ENCODE peak calls at places on chromosomes 4 and X, in nine cellular contexts. B is choroid plexus epithelial cell, P is type B pancreatic cell, K is NCI-H1105, H is WERI-Rb-1, J is GM20000, V is D341Med, X is posterior cingulate gyrus, W is GM12864. Z is an unnamed sample.

GRCh38 chrX:24334473-24334872 is 20.6 kb upstream of the SUPT20HL2 start:
- DNase-seq in W (no peak), X (no peak), K (no peak), J (no peak), P (no peak), V (no peak), B (no peak), H (no peak), Z (no peak)

GRCh38 chr4:112752061-112752460 is 115.1 kb downstream of the LARP7 start:
- DNase-seq in V (no peak), B (no peak), P (no peak), J (no peak), K (no peak), W (no peak), H (no peak), X (no peak), Z (no peak)

GRCh38 chrX:115606861-115607260 is 45.9 kb downstream of the PLS3 start:
- DNase-seq in W (no peak), P (no peak), X (no peak), B (no peak), V (no peak), K (no peak), J (no peak), H (no peak), Z (no peak)

GRCh38 chr4:101597204-101597603 is 193.3 kb upstream of the BANK1 start:
- DNase-seq in X (no peak), K (no peak), P (no peak), V (peak), B (no peak), W (no peak), H (peak), J (peak), Z (no peak)

GRCh38 chr4:1368421-1369090 is 21.5 kb downstream of the UVSSA start:
- DNase-seq in H (no peak), P (no peak), K (no peak), J (no peak), W (no peak), V (no peak), B (no peak), X (no peak), Z (no peak)

GRCh38 chrX:13659057-13659456 is 6.1 kb downstream of the TCEANC start:
- DNase-seq in P (no peak), J (no peak), B (peak), X (no peak), W (no peak), V (no peak), H (no peak), K (no peak), Z (no peak)

GRCh38 chr4:59553739-59554126 is 1646.4 kb upstream of the ADGRL3 start:
- DNase-seq in V (no peak), B (peak), J (no peak), P (no peak), X (no peak), K (no peak), H (no peak), W (no peak), Z (peak)

GRCh38 chr4:136505020-136505419 is 1027.3 kb downstream of the PCDH18 start:
- DNase-seq in P (no peak), V (no peak), B (peak), J (no peak), X (no peak), W (no peak), K (no peak), H (no peak), Z (no peak)

GRCh38 chr4:90419124-90419711 is 292.0 kb downstream of the CCSER1 start:
- DNase-seq in P (no peak), H (no peak), W (no peak), X (no peak), J (peak), V (peak), B (peak), K (no peak), Z (no peak)

Z was measured in SJCRH30.